ENCODE peak calls at places on chromosomes 5 and 9, in nine cellular contexts. K is GM23338; I is left ventricle myocardium inferior; J is mammary epithelial cell; O is CD8-positive, alpha-beta T cell; Q is heart left ventricle; Y is sigmoid colon; W is astrocyte; U is brain microvascular endothelial cell. E is an unnamed sample. For H3K36me3, the result is how much of the 10 kb centered on the place peaks cover.

GRCh38 chr9:118595719-118596305 is 773.4 kb downstream of the BRINP1 start:
- DNase-seq in I (no peak), Q (no peak), U (peak), W (peak), Y (peak), K (peak), O (no peak), J (peak), E (no peak)

GRCh38 chr5:150180241-150181027 is 9.4 kb upstream of the SLC6A7 start:
- DNase-seq in W (no peak), J (no peak), O (no peak), K (no peak), U (no peak), Q (peak), Y (peak), I (peak), E (peak)

GRCh38 chr9:114309096-114309495 is 13.8 kb upstream of the ORM1 start:
- DNase-seq in K (no peak), W (no peak), Q (no peak), O (no peak), I (no peak), J (no peak), Y (peak), U (no peak), E (no peak)

GRCh38 chr5:1461396-1461795 is 16.2 kb upstream of the SLC6A3 start:
- DNase-seq in Y (peak), W (no peak), I (no peak), K (no peak), U (no peak), Q (no peak), J (no peak), O (no peak), E (no peak)

GRCh38 chr9:13688990-13689600 is 409.6 kb upstream of the MPDZ start:
- DNase-seq in J (peak), K (peak), O (no peak), Y (no peak), W (no peak), I (peak), U (peak), Q (no peak), E (no peak)

GRCh38 chr9:110101531-110102161 is 106.3 kb downstream of the C9orf152 start:
- DNase-seq in W (no peak), Q (no peak), J (no peak), O (no peak), Y (no peak), I (peak), U (no peak), K (no peak), E (no peak)

GRCh38 chr5:16673241-16673998 is 56.6 kb upstream of the RETREG1 start:
- DNase-seq in J (no peak), Q (no peak), W (no peak), U (no peak), O (peak), Y (no peak), K (no peak), I (no peak), E (no peak)

GRCh38 chr5:106874974-106875373 is 795.8 kb downstream of the EFNA5 start:
- DNase-seq in J (no peak), I (no peak), Y (no peak), U (no peak), O (no peak), K (no peak), Q (no peak), W (no peak), E (no peak)

GRCh38 chr9:90726215-90726614 is 75.4 kb upstream of the SYK start:
- DNase-seq in J (no peak), Y (no peak), I (no peak), K (peak), Q (no peak), W (no peak), O (no peak), U (no peak), E (no peak)

GRCh38 chr9:121303456-121304451 is 35.8 kb downstream of the GSN start:
- DNase-seq in O (no peak), Q (no peak), J (no peak), W (no peak), K (no peak), I (no peak), U (no peak), Y (peak), E (no peak)

GRCh38 chr9:121300283-121301119 is 32.5 kb downstream of the GSN start:
- DNase-seq in O (no peak), Q (no peak), J (no peak), Y (peak), W (no peak), U (no peak), K (no peak), I (no peak), E (no peak)

GRCh38 chr9:121302786-121303185 is 34.8 kb downstream of the GSN start:
- DNase-seq in K (no peak), Y (peak), J (no peak), Q (no peak), W (no peak), I (no peak), U (no peak), O (no peak), E (no peak)

GRCh38 chr9:121301881-121302286 is 33.9 kb downstream of the GSN start:
- DNase-seq in U (no peak), Y (peak), K (no peak), O (no peak), Q (no peak), I (no peak), J (no peak), W (no peak), E (no peak)

DNA sequence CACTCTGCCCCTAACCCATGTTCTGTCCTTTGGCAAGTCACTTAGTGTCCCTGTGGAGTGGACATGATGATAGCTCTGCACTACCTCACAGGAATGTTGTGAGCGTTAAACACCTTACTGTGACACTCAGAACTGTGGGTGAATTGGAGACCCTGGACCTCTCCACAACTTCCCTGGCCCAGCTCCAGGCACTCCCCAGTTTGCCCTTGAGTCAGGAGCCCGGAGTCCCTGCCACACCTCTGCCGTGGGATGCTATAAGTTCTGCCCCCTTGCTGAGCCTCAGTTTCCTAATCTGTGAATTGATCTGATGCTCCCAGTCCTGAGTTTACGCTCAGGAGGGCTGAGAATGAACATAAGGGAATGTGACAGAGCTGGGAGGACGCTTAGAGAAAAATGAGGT is 34.4 kb downstream of the GSN start:
- DNase-seq in J (no peak), Q (no peak), Y (peak), W (no peak), O (no peak), I (no peak), U (no peak), K (no peak), E (no peak)
- H3K36me3 ChIP-seq in J (under half), Q (half or more), Y (under half), W (under half), O (under half), I (half or more), U (under half), K (under half), E (under half)

GRCh38 chr5:166637295-166637694 is 1654.2 kb upstream of the WWC1 start:
- DNase-seq in J (no peak), Y (no peak), O (no peak), Q (no peak), K (peak), W (no peak), U (no peak), I (no peak), E (no peak)
- TF ChIP-seq CTCF in J (no peak), Y (no peak), O (no peak), Q (no peak), K (no peak), W (no peak), U (no peak), I (no peak), E (no peak)

DNA sequence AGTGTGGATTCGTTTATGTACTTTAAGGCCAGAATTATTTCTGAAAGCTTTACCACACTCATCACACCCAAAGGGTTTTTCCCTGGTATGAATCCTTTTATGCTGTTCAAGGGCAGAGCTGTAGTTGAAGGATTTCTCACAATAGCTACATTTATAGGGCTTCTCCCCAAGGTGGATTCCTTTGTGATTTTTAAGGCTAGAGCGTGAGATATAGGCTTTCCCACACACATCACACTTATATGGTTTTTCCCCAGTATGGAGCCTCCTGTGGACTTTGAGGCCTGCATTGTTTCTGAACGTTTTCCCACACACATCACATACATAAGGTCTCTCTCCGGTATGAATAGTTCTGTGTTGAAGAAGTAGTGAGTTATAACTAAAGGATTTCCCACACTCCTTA is 11.2 kb downstream of the ZFP62 start:
- DNase-seq in O (no peak), W (no peak), U (no peak), J (no peak), Q (no peak), I (no peak), Y (no peak), K (no peak), E (no peak)
- H3K36me3 ChIP-seq in O (under half), W (under half), U (under half), J (under half), Q (under half), I (half or more), Y (under half), K (half or more), E (under half)

GRCh38 chr5:79263-79662 is 12.7 kb upstream of the PLEKHG4B start:
- DNase-seq in O (no peak), U (no peak), W (no peak), Y (no peak), Q (no peak), J (no peak), I (no peak), K (no peak), E (no peak)

GRCh38 chr5:77546-77945 is 14.4 kb upstream of the PLEKHG4B start:
- DNase-seq in Q (no peak), I (no peak), O (no peak), W (no peak), K (no peak), U (no peak), Y (no peak), J (no peak), E (no peak)

GRCh38 chr5:78805-79149 is 13.2 kb upstream of the PLEKHG4B start:
- DNase-seq in W (no peak), O (no peak), J (no peak), Q (no peak), Y (no peak), K (no peak), I (no peak), U (no peak), E (no peak)

GRCh38 chr5:77170-77501 is 14.8 kb upstream of the PLEKHG4B start:
- DNase-seq in Y (no peak), I (no peak), O (no peak), Q (no peak), W (no peak), J (no peak), U (no peak), K (no peak), E (no peak)

DNA sequence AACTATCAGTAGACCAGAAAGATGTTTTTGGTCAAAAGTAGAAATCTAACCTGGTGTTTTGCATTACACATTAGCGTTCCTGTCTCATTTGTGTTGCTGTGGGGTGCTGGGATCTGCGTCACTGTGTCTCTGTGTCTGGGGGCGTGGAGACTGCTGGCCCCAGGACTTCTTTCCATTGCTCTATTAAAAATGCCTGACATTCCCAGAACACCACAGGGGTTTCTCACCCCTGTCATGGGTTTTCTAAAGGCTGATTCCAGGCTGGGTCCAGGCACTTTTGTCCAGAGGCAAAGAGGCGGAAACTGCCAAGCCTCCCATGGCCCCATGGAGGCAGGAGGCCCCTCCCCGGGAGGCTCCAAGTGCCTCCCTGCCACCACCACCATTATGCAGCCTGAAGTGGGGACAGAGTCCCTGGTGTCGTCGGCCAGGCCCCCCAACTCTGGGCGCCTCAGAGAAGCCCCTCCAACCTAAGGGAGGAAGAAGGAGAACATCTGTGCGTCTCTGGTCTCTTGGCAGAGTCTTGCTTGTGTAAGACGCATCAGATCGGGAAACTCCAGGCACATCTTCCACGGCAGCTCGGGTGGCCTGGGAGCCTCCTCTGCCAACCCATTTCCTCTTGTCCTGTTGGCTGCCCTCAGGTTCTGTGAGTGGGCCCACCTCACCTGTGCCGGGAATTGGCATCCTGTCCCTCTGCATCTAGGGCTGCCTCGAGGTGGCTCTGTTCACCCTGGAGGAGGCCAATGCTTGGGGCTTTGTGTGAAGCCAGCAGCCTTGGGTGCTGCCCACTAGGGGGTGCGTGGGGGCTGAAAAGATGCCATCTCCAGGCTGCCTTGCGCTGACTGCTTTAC is 13.8 kb upstream of the PLEKHG4B start:
- DNase-seq in J (no peak), U (peak), W (peak), K (peak), Y (no peak), O (no peak), Q (no peak), I (peak), E (no peak)
- TF ChIP-seq CTCF in J (peak), U (peak), W (peak), K (peak), Y (no peak), O (no peak), Q (peak), I (peak), E (no peak)

GRCh38 chr5:179806250-179807045 is at the start of gene MGAT4B:
- DNase-seq in Y (peak), I (peak), J (peak), O (peak), W (peak), K (peak), Q (peak), U (no peak), E (no peak)
- H3K36me3 ChIP-seq in Y (under half), I (under half), J (under half), O (under half), W (under half), K (under half), Q (under half), U (under half), E (under half)

GRCh38 chr5:115884704-115885103 is 43.0 kb downstream of the AP3S1 start:
- DNase-seq in I (no peak), W (no peak), Y (no peak), J (no peak), K (no peak), Q (no peak), O (no peak), U (no peak), E (no peak)

DNA sequence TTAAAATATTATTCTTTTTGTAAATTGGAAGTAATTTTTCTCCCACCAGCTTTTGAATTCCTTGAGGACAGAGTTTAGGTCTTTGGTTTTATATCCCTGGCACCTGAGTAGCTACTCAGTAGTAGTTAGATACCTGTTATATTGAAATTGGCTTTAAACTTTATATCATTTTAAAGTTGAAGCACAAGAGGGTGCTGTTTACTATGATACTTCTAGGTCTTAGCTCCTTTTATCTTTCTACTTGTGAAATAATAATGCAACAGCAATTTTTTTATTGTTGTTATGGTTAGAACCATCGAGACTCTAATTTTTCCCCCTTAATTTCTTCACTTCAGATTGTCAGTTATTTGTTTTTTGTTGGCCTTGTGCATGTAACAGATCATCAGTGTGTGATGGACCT is 46.3 kb downstream of the AP3S1 start:
- DNase-seq in U (no peak), K (peak), W (no peak), J (no peak), Q (no peak), I (no peak), Y (no peak), O (no peak), E (no peak)
- TF ChIP-seq CTCF in U (no peak), K (no peak), W (peak), J (peak), Q (peak), I (peak), Y (no peak), O (no peak), E (no peak)

GRCh38 chr5:14328144-14328543 is 185.0 kb downstream of the TRIO start:
- DNase-seq in I (no peak), K (no peak), Q (no peak), O (no peak), W (no peak), U (no peak), J (no peak), Y (no peak), E (no peak)
- H3K36me3 ChIP-seq in I (under half), K (under half), Q (half or more), O (under half), W (half or more), U (half or more), J (under half), Y (under half), E (under half)

GRCh38 chr9:71001780-71002386 is 119.5 kb downstream of the TRPM3 start:
- DNase-seq in W (no peak), O (no peak), Y (no peak), J (peak), I (no peak), U (no peak), Q (no peak), K (peak), E (no peak)
- TF ChIP-seq CTCF in W (peak), O (no peak), Y (peak), J (peak), I (peak), U (peak), Q (peak), K (peak), E (no peak)

GRCh38 chr5:61702784-61703183 is 370.7 kb downstream of the ZSWIM6 start:
- DNase-seq in Y (no peak), I (no peak), Q (no peak), U (no peak), J (peak), K (no peak), W (peak), O (no peak), E (no peak)
- H3K36me3 ChIP-seq in Y (under half), I (under half), Q (under half), U (under half), J (under half), K (under half), W (under half), O (under half), E (under half)